ENCODE peak calls at places on chromosomes 16 and 17, in four cellular contexts. U is A549, Q is GM12878, W is NB4. E is an unnamed sample.

GRCh38 chr17:41360291-41360995 is 9.2 kb downstream of the KRT33B start:
- DNase-seq in U (no peak), Q (no peak), W (no peak), E (no peak)

GRCh38 chr17:5234645-5235576 is at the start of gene SCIMP:
- DNase-seq in U (no peak), Q (peak; percentile 82), W (peak; percentile 77), E (no peak)

GRCh38 chr17:78839173-78839761 is 1.3 kb downstream of the USP36 start:
- DNase-seq in U (peak; percentile 46), Q (no peak), W (peak; percentile 14), E (peak; percentile 44)

GRCh38 chr16:85601730-85602401 is 11.3 kb upstream of the GSE1 start:
- DNase-seq in U (no peak), Q (no peak), W (no peak), E (no peak)

GRCh38 chr17:43056051-43056450 is 31.0 kb downstream of the RND2 start:
- DNase-seq in U (no peak), Q (no peak), W (no peak), E (no peak)

GRCh38 chr17:17347956-17348871 is 45.0 kb downstream of the NT5M start:
- DNase-seq in U (no peak), Q (no peak), W (no peak), E (no peak)

GRCh38 chr17:17943281-17943984 is 28.8 kb downstream of the TOM1L2 start:
- DNase-seq in U (no peak), Q (no peak), W (peak; percentile 57), E (no peak)

GRCh38 chr17:7133424-7133823 is 18.8 kb upstream of the ASGR2 start:
- DNase-seq in U (no peak), Q (peak; percentile 36), W (peak; percentile 81), E (peak; percentile 27)

GRCh38 chr16:19113577-19114358 is at the start of gene ITPRIPL2:
- DNase-seq in U (peak; percentile 85), Q (no peak), W (peak; percentile 61), E (peak; percentile 83)

GRCh38 chr16:3739636-3740035 is 22.3 kb upstream of the TRAP1 start:
- DNase-seq in U (no peak), Q (no peak), W (no peak), E (no peak)

GRCh38 chr16:3736116-3736515 is 18.8 kb upstream of the TRAP1 start:
- DNase-seq in U (no peak), Q (no peak), W (no peak), E (no peak)

GRCh38 chr16:3738541-3738940 is 21.2 kb upstream of the TRAP1 start:
- DNase-seq in U (no peak), Q (no peak), W (no peak), E (no peak)

GRCh38 chr16:3737181-3737580 is 19.9 kb upstream of the TRAP1 start:
- DNase-seq in U (no peak), Q (no peak), W (no peak), E (no peak)

GRCh38 chr16:3738128-3738527 is 20.8 kb upstream of the TRAP1 start:
- DNase-seq in U (no peak), Q (no peak), W (no peak), E (no peak)
- TF ChIP-seq MYC in U (no peak), Q (no peak), W (no peak), E (no peak)

GRCh38 chr17:77475012-77475976 is 334.5 kb downstream of the SEC14L1 start:
- DNase-seq in U (no peak), Q (no peak), W (peak; percentile 88), E (no peak)
- TF ChIP-seq MAX in U (no peak), Q (no peak), W (no peak), E (no peak)

GRCh38 chr17:77572065-77572601 is 386.4 kb upstream of the TNRC6C start:
- DNase-seq in U (no peak), Q (no peak), W (no peak), E (no peak)
- TF ChIP-seq POLR2A in U (no peak), Q (no peak), W (no peak), E (no peak)

DNA sequence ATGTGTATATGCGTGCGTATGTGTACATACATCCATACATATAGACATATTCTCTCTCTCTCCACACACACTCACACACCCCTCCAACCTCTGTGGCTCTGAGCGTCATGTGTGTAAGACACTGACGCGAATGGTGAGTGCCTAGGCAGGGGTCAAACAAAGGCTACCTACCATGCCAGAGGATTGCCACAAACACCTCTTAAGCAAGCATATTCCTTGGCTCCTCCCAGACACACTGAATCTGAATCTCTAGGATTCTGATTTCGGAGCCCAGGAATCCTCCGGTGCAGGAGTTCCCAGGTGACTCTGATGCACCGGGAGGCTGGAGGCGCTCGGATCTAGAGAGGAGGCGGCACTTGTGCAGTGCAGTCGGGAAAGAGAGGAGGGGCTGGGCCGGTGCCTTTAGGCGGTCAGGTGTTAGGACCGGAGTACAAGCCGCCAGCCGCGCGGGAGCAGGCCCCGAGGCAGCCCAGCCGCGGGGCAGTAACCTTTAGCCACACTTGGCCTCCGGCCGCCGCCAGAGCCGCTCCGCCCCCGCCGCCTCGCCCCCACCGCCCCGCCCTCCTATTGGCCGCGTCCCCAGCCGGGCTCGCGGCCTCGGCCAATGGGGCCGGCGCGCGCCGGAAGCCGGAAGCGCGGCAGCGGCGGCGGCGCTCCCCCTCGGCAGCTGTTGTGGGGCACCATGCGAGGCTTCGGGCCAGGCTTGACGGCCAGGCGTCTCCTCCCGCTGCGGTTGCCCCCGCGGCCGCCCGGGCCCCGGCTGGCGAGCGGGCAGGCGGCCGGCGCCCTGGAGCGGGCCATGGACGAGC is at the start of gene MLYCD:
- DNase-seq in U (peak; percentile 86), Q (no peak), W (peak; percentile 87), E (peak; percentile 68)
- TF ChIP-seq MYC in U (no peak), Q (no peak), W (peak; percentile 56), E (no peak)

GRCh38 chr16:6862058-6862457 is 470.6 kb upstream of the RBFOX1 start:
- DNase-seq in U (no peak), Q (no peak), W (no peak), E (no peak)
- TF ChIP-seq MAX in U (no peak), Q (no peak), W (no peak), E (no peak)